ENCODE peak calls at places on chromosome 7, in nine cellular contexts. S, L, J, R, E, G, A, Q and Z are unnamed samples. For H3K4me1, the result is how much of the 10 kb centered on the place peaks cover.

GRCh38 chr7:102875700-102876192 is 37.1 kb upstream of the LRRC17 start:
- DNase-seq in E (peak), R (no peak), J (peak), A (peak), Q (peak), L (no peak), G (peak), S (peak), Z (peak)

GRCh38 chr7:28107960-28108359 is 72.6 kb downstream of the JAZF1 start:
- DNase-seq in G (no peak), S (peak), Q (no peak), J (no peak), A (no peak), E (peak), L (no peak), R (no peak), Z (no peak)

GRCh38 chr7:66036788-66037187 is 38.8 kb upstream of the ASL start:
- DNase-seq in A (no peak), R (no peak), S (no peak), J (peak), L (no peak), G (no peak), Q (no peak), E (no peak), Z (no peak)

GRCh38 chr7:4479367-4480039 is 202.6 kb upstream of the FOXK1 start:
- DNase-seq in G (peak), S (peak), E (peak), L (no peak), R (peak), Q (peak), A (peak), J (peak), Z (peak)

GRCh38 chr7:29194594-29195417 is at the start of gene CHN2:
- DNase-seq in J (no peak), E (peak), Q (no peak), L (peak), S (peak), G (no peak), R (peak), A (no peak), Z (peak)

GRCh38 chr7:153886506-153887391 is 165.4 kb upstream of the DPP6 start:
- DNase-seq in R (peak), J (no peak), E (peak), S (no peak), Q (no peak), L (no peak), G (no peak), A (no peak), Z (peak)

GRCh38 chr7:26293569-26294308 is 2.1 kb downstream of the SNX10 start:
- DNase-seq in Q (no peak), R (no peak), S (no peak), A (no peak), G (no peak), E (no peak), J (no peak), L (no peak), Z (no peak)

GRCh38 chr7:155579565-155579964 is 33.2 kb upstream of the CNPY1 start:
- DNase-seq in R (no peak), A (no peak), G (no peak), J (no peak), Q (no peak), S (no peak), E (no peak), L (peak), Z (no peak)

DNA sequence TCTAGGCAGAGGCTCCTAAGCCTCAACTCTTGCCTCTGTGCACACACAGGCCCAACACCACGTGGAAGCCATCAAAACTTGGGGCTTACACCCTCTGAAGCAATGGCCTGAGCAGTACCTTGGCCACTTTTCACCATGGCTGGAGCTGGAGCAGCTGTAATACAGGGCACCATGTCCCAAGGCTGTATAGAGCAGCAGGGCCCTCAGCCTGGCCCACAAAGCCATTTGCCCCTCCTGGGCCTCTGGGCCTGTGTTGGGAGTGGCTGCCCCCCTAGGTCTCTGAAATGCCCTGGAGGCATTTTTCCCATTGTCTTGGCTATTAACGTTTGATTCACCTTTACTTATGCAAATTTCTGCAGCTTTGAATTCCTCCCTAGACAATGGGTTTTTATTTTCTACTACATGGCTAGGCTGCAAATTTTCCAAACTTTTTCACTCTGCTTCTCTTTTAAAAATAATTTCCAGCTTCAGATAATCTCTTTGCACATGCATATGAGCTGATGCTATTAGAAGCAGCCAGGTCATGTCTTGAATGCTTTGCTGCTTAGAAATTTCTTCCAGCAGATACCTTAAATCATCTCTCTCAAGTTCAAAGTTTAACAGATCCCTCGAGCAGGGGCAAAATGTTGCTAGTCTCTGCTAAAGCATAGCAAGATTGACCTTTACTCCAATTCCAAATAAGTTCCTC is 5.7 kb upstream of the CCDC201 start:
- DNase-seq in J (no peak), S (no peak), G (no peak), L (no peak), R (no peak), A (no peak), E (no peak), Q (no peak), Z (no peak)
- TF ChIP-seq CTCF in J (no peak), S (no peak), G (no peak), L (no peak), R (no peak), A (no peak), E (no peak), Q (no peak), Z (no peak)

GRCh38 chr7:97120713-97121457 is 3.4 kb downstream of the SDHAF3 start:
- DNase-seq in R (no peak), Q (no peak), S (no peak), J (no peak), A (no peak), G (no peak), E (no peak), L (no peak), Z (no peak)

GRCh38 chr7:97117372-97118188 is at the start of gene SDHAF3:
- DNase-seq in J (peak), R (peak), L (peak), G (peak), E (peak), A (peak), Q (peak), S (peak), Z (peak)

GRCh38 chr7:97117035-97117371 is 495 bp upstream of the SDHAF3 start:
- DNase-seq in R (no peak), E (no peak), S (no peak), J (no peak), A (no peak), G (no peak), Q (no peak), L (no peak), Z (no peak)

GRCh38 chr7:97118306-97118917 is 914 bp downstream of the SDHAF3 start:
- DNase-seq in A (no peak), S (no peak), R (no peak), E (no peak), G (no peak), J (peak), Q (no peak), L (no peak), Z (no peak)

DNA sequence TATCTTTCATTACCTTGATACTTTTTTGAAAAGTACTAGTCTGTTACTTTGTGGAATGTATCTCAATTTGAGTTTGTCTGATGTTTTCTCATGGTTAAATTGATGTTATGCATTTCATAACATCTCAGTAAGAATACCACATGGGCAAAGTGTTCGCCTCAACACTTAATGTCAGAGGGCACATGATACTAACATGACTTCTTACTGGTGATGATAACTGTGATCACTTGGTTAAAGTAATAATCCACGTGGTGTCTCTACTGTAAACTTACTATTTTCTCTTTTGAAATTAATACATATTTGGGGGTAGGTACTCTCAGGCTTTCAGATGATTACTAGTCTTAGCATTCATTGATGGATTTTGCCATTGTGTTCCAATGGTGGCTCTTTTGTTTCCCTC is 2.2 kb downstream of the SDHAF3 start:
- DNase-seq in G (no peak), S (no peak), Q (no peak), L (no peak), R (no peak), J (no peak), A (no peak), E (no peak), Z (no peak)
- H3K9ac ChIP-seq in G (no peak), S (no peak), Q (no peak), L (no peak), R (no peak), J (no peak), A (peak), E (no peak), Z (no peak)

DNA sequence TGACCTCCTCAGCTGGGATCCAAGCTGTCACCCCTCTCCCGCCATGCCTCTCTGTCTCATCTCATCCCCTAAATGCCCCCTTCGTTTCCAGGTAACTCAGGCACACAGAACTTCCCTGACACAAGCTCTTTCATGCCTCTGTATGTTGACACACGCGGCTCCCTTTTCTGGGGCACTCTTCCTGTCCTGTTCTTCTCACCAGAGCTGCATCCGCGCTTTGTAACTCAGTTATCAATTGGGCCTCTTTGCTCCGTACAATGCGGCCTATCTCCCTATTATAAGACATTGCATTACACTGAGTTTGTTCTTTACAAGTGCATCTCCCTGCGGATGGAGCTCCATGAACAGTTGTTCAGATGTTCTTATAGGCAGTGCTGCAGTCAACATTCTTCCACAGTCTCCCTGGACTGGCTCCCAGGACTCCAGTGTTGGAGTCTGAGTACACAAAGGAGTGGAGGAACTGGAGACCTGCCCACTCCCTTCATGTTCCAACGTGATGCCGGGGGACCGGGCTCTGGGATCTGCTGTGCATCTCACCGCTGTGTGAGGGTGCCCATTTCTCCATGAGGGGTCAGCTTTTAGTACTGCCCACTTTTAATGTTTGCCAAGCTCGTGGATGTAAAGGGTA is 56.9 kb upstream of the TNS3 start:
- DNase-seq in J (peak), L (peak), S (no peak), G (no peak), R (no peak), A (no peak), Q (peak), E (no peak), Z (no peak)
- H3K4me1 ChIP-seq in J (under half), L (under half), S (under half), G (under half), R (under half), A (under half), Q (under half), E (under half), Z (under half)

GRCh38 chr7:99624487-99624886 is 7.7 kb downstream of the ZSCAN25 start:
- DNase-seq in A (no peak), G (no peak), J (no peak), L (no peak), S (no peak), Q (no peak), R (no peak), E (no peak), Z (no peak)
- TF ChIP-seq CTCF in A (no peak), G (no peak), J (no peak), L (no peak), S (no peak), Q (no peak), R (no peak), E (no peak), Z (no peak)

DNA sequence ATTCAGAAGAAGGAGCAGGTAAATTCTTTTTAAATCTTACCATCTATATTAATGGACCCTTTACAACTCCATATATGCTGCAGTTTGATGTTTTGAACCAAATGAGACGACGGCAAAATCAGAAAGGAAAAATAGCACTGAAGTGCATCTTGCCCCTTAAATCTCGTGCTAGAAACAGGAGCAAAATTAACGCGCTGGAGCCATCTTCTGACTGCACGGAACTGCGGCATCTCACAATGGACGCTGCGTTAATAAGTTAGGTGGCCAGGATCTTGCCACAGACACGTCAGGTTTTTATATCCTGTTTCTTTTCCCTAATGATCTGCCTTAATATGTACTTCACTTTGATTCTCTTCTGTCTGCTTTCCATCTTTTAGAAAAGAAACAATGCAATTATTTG is 354.5 kb downstream of the TFEC start:
- DNase-seq in G (no peak), Q (peak), R (no peak), A (no peak), E (peak), L (no peak), J (peak), S (peak), Z (no peak)
- H3K9ac ChIP-seq in G (no peak), Q (no peak), R (no peak), A (no peak), E (no peak), L (no peak), J (no peak), S (no peak), Z (no peak)

GRCh38 chr7:123744416-123744815 is 4.4 kb downstream of the WASL start:
- DNase-seq in L (no peak), S (no peak), E (no peak), A (no peak), Q (no peak), R (no peak), G (no peak), J (no peak), Z (no peak)
- H3K4me1 ChIP-seq in L (under half), S (under half), E (under half), A (under half), Q (under half), R (under half), G (under half), J (under half), Z (under half)